ENCODE peak calls at places on chromosome 18, in seven cellular contexts. Y, L, E, P, S, J and F are unnamed samples.

GRCh38 chr18:6781179-6781714 is 51.7 kb downstream of the ARHGAP28 start:
- DNase-seq in S (no peak), E (no peak), L (no peak), P (no peak), J (no peak), Y (no peak), F (no peak)

GRCh38 chr18:3995476-3996102 is 459.5 kb downstream of the DLGAP1 start:
- DNase-seq in S (peak; percentile 67), L (peak; percentile 83), P (peak; percentile 80), J (no peak), E (peak; percentile 9), Y (peak; percentile 63), F (peak; percentile 62)

GRCh38 chr18:62974928-62975675 is 259.8 kb downstream of the PHLPP1 start:
- DNase-seq in J (no peak), S (peak; percentile 62), P (no peak), E (no peak), Y (no peak), L (no peak), F (no peak)

GRCh38 chr18:32661486-32662299 is 111.1 kb downstream of the KLHL14 start:
- DNase-seq in E (peak; percentile 87), P (peak; percentile 5), Y (no peak), J (no peak), S (no peak), L (peak; percentile 2), F (peak; percentile 58)

GRCh38 chr18:56299740-56300139 is 338.7 kb downstream of the TXNL1 start:
- DNase-seq in L (no peak), S (no peak), Y (no peak), E (no peak), P (no peak), J (no peak), F (no peak)

GRCh38 chr18:12837747-12838146 is 46.3 kb downstream of the PTPN2 start:
- DNase-seq in J (no peak), P (peak; percentile 77), S (no peak), L (peak; percentile 64), E (no peak), Y (no peak), F (no peak)

GRCh38 chr18:50401888-50402287 is 27.0 kb downstream of the SKA1 start:
- DNase-seq in P (peak; percentile 54), E (no peak), S (no peak), J (peak; percentile 66), Y (no peak), L (peak; percentile 44), F (no peak)

GRCh38 chr18:56709463-56709862 is 58.3 kb downstream of the WDR7 start:
- DNase-seq in S (peak; percentile 22), E (peak; percentile 68), J (no peak), Y (no peak), L (peak; percentile 73), P (peak; percentile 64), F (peak; percentile 53)

GRCh38 chr18:53698907-53699306 is 525.6 kb downstream of the MBD2 start:
- DNase-seq in E (no peak), J (no peak), L (peak; percentile 63), Y (peak; percentile 2), S (peak; percentile 62), P (peak; percentile 49), F (peak; percentile 15)

GRCh38 chr18:44927127-44927849 is 246.6 kb downstream of the SETBP1 start:
- DNase-seq in E (peak; percentile 37), L (no peak), S (no peak), P (no peak), Y (no peak), J (no peak), F (no peak)

GRCh38 chr18:35671952-35672603 is 90.5 kb downstream of the GALNT1 start:
- DNase-seq in Y (no peak), E (no peak), L (peak; percentile 11), P (peak; percentile 3), S (no peak), J (no peak), F (no peak)

GRCh38 chr18:4252840-4253239 is 202.3 kb downstream of the DLGAP1 start:
- DNase-seq in E (no peak), Y (no peak), S (no peak), L (no peak), J (no peak), P (no peak), F (no peak)

GRCh38 chr18:57210101-57210661 is 63.3 kb downstream of the BOD1L2 start:
- DNase-seq in Y (peak; percentile 25), J (peak; percentile 46), P (peak; percentile 62), S (peak; percentile 17), E (peak; percentile 79), L (peak; percentile 67), F (peak; percentile 76)

GRCh38 chr18:63551769-63552168 is 9.6 kb downstream of the SERPINB12 start:
- DNase-seq in Y (no peak), S (no peak), J (no peak), P (no peak), L (no peak), E (no peak), F (no peak)

GRCh38 chr18:13605477-13605876 is 120.9 kb downstream of the FAM210A start:
- DNase-seq in Y (no peak), S (no peak), E (no peak), J (no peak), P (no peak), L (no peak), F (no peak)

GRCh38 chr18:74632856-74633255 is 35.2 kb downstream of the ZNF407 start:
- DNase-seq in E (no peak), J (no peak), S (no peak), L (no peak), Y (no peak), P (no peak), F (no peak)

GRCh38 chr18:43663159-43663558 is 385.9 kb upstream of the SYT4 start:
- DNase-seq in P (no peak), S (no peak), Y (no peak), J (no peak), E (no peak), L (no peak), F (no peak)

GRCh38 chr18:10418836-10419235 is 35.6 kb upstream of the APCDD1 start:
- DNase-seq in J (no peak), L (no peak), P (no peak), E (no peak), Y (no peak), S (no peak), F (no peak)

GRCh38 chr18:79806976-79807841 is 9.5 kb downstream of the KCNG2 start:
- DNase-seq in Y (no peak), P (no peak), J (no peak), E (no peak), L (no peak), S (no peak), F (no peak)

GRCh38 chr18:9803698-9804516 is 81.9 kb upstream of the TXNDC2 start:
- DNase-seq in J (no peak), Y (no peak), L (no peak), E (no peak), S (peak; percentile 75), P (peak; percentile 43), F (no peak)